ENCODE peak calls at places on chromosomes 3 and 15, in four cellular contexts. Q is IMR-90; R is CD4-positive, CD25-positive, alpha-beta regulatory T cell; U is choroid plexus epithelial cell. I is an unnamed sample.

GRCh38 chr15:62807539-62808130 is 234.9 kb upstream of the TPM1 start:
- DNase-seq in Q (no peak), U (no peak), R (no peak), I (no peak)

GRCh38 chr3:32791833-32792232 is 26.0 kb upstream of the TRIM71 start:
- DNase-seq in Q (no peak), R (no peak), U (no peak), I (no peak)

GRCh38 chr3:143559291-143559690 is 289.0 kb downstream of the SLC9A9 start:
- DNase-seq in U (no peak), Q (no peak), R (no peak), I (no peak)

GRCh38 chr3:13878711-13879101 is 1.2 kb downstream of the WNT7A start:
- DNase-seq in Q (no peak), U (no peak), R (no peak), I (no peak)

GRCh38 chr3:107604057-107604802 is 81.5 kb downstream of the BBX start:
- DNase-seq in R (no peak), Q (peak; percentile 70), U (peak; percentile 37), I (no peak)

GRCh38 chr3:99319961-99320360 is 318.4 kb upstream of the COL8A1 start:
- DNase-seq in Q (peak; percentile 94), U (peak; percentile 84), R (no peak), I (no peak)

GRCh38 chr3:120172070-120172469 is 77.8 kb upstream of the GSK3B start:
- DNase-seq in U (peak; percentile 48), Q (peak; percentile 79), R (no peak), I (no peak)

GRCh38 chr3:36991923-36992805 is 767 bp downstream of the EPM2AIP1 start:
- DNase-seq in Q (peak; percentile 74), U (peak; percentile 78), R (no peak), I (no peak)

GRCh38 chr3:123540285-123540684 is 44.6 kb downstream of the HACD2 start:
- DNase-seq in U (no peak), R (no peak), Q (peak; percentile 29), I (no peak)

GRCh38 chr3:103308921-103309320 is 874.1 kb downstream of the ZPLD1 start:
- DNase-seq in Q (no peak), R (no peak), U (no peak), I (no peak)

GRCh38 chr3:150249776-150250175 is 158.3 kb upstream of the TSC22D2 start:
- DNase-seq in U (no peak), Q (no peak), R (no peak), I (no peak)

GRCh38 chr3:162704238-162704637 is 1207.6 kb downstream of the OTOL1 start:
- DNase-seq in R (no peak), Q (no peak), U (no peak), I (no peak)

GRCh38 chr3:70049761-70050160 is 50.2 kb downstream of the SAMMSON start:
- DNase-seq in U (peak; percentile 64), Q (peak; percentile 11), R (no peak), I (no peak)

GRCh38 chr3:61358364-61358763 is 107.1 kb upstream of the FHIT start:
- DNase-seq in U (peak; percentile 1), R (no peak), Q (no peak), I (no peak)

GRCh38 chr15:58934521-58934920 is 1.0 kb upstream of the SLTM start:
- DNase-seq in U (peak; percentile 19), R (no peak), Q (no peak), I (no peak)

GRCh38 chr3:20256144-20256543 is 70.1 kb upstream of the SGO1 start:
- DNase-seq in Q (no peak), R (no peak), U (no peak), I (no peak)

GRCh38 chr3:183210862-183211341 is 42.2 kb upstream of the B3GNT5 start:
- DNase-seq in U (no peak), Q (no peak), R (no peak), I (no peak)

GRCh38 chr3:138113309-138113708 is 2.1 kb downstream of the DZIP1L start:
- DNase-seq in R (no peak), Q (no peak), U (peak; percentile 19), I (no peak)

GRCh38 chr3:24628523-24629258 is 134.0 kb upstream of the THRB start:
- DNase-seq in R (no peak), U (peak; percentile 7), Q (no peak), I (no peak)

GRCh38 chr3:138284957-138285477 is 44.6 kb downstream of the NME9 start:
- DNase-seq in Q (no peak), U (no peak), R (no peak), I (no peak)

GRCh38 chr3:43231276-43232000 is 54.9 kb upstream of the SNRK start:
- DNase-seq in Q (peak; percentile 46), U (peak; percentile 77), R (no peak), I (no peak)

GRCh38 chr3:172749201-172749965 is 1.1 kb upstream of the ECT2 start:
- DNase-seq in U (peak; percentile 82), Q (peak; percentile 96), R (no peak), I (no peak)

GRCh38 chr15:52527898-52528464 is 699 bp downstream of the MYO5A start:
- DNase-seq in R (peak; percentile 32), Q (peak; percentile 33), U (peak; percentile 25), I (no peak)

GRCh38 chr15:76065267-76065666 is 5.5 kb downstream of the TMEM266 start:
- DNase-seq in U (no peak), R (no peak), Q (no peak), I (peak; percentile 71)

GRCh38 chr3:30970183-30970582 is 75.7 kb upstream of the GADL1 start:
- DNase-seq in Q (no peak), R (peak; percentile 2), U (peak; percentile 11), I (peak; percentile 48)

GRCh38 chr15:60972301-60972700 is 256.8 kb downstream of the RORA start:
- DNase-seq in Q (peak; percentile 99), U (peak; percentile 93), R (no peak), I (no peak)

GRCh38 chr3:113516115-113516505 is 1.2 kb upstream of the SPICE1 start:
- DNase-seq in U (peak; percentile 26), R (peak; percentile 9), Q (no peak), I (no peak)

GRCh38 chr15:83061680-83062079 is 5.4 kb downstream of the BTBD1 start:
- DNase-seq in Q (peak; percentile 62), U (peak; percentile 15), R (no peak), I (no peak)

GRCh38 chr15:68154923-68155559 is 50.1 kb downstream of the CALML4 start:
- DNase-seq in R (peak; percentile 22), U (peak; percentile 86), Q (peak; percentile 70), I (peak; percentile 34)

DNA sequence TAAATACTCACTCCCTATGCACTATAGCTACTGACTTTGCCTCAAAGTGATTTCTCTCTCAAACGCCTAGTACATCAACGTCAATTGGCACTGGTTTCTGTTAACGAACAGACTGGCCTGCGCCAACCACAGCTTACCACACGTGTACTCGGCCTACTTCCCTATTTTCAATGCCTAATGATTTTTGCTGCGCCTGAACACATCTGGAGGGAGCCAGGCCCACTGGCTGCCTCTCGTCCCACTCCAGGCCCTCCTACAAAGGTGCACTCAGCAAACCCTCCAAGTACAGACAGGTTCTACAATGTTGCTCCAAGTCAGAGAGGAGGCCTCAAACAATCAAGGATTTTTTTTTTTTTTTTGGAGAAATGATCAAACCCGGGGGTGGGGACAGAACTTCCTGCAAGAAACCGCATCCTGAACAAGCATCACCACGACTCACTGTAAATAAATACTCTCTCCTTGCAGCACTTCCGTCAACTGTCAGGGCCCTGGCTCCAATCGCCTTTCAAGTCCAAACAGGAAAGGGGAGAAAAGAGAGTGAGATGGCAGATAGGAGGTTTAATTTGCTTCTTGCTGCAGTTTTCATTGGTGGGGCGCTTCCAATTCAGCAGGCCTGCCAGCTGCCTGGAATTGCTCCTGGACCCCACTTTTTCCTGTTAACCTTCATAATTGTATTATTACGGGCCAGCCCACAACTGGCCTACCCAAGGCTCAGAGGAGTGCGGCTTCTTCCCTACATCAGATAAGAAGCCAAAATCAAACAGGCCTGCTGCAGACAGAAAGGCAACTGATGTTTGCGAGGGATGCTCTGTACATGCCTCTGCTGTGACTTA is 139.3 kb downstream of the FOXP1 start:
- DNase-seq in U (peak; percentile 81), R (peak; percentile 89), Q (peak; percentile 90), I (peak; percentile 99)
- H3K4me3 ChIP-seq in U (no peak overlapping the region), R (peak overlapping the region; percentile 49), Q (no peak overlapping the region), I (peak overlapping the region; percentile 39)

GRCh38 chr3:111867889-111868426 is 8.9 kb downstream of the PHLDB2 start:
- DNase-seq in Q (no peak), U (no peak), R (no peak), I (no peak)

GRCh38 chr3:111862974-111863373 is 3.9 kb downstream of the PHLDB2 start:
- DNase-seq in U (no peak), R (no peak), Q (no peak), I (no peak)

GRCh38 chr3:111863942-111864341 is 4.9 kb downstream of the PHLDB2 start:
- DNase-seq in Q (peak; percentile 16), U (no peak), R (no peak), I (no peak)

GRCh38 chr3:111862415-111862814 is 3.4 kb downstream of the PHLDB2 start:
- DNase-seq in Q (no peak), R (no peak), U (no peak), I (no peak)

DNA sequence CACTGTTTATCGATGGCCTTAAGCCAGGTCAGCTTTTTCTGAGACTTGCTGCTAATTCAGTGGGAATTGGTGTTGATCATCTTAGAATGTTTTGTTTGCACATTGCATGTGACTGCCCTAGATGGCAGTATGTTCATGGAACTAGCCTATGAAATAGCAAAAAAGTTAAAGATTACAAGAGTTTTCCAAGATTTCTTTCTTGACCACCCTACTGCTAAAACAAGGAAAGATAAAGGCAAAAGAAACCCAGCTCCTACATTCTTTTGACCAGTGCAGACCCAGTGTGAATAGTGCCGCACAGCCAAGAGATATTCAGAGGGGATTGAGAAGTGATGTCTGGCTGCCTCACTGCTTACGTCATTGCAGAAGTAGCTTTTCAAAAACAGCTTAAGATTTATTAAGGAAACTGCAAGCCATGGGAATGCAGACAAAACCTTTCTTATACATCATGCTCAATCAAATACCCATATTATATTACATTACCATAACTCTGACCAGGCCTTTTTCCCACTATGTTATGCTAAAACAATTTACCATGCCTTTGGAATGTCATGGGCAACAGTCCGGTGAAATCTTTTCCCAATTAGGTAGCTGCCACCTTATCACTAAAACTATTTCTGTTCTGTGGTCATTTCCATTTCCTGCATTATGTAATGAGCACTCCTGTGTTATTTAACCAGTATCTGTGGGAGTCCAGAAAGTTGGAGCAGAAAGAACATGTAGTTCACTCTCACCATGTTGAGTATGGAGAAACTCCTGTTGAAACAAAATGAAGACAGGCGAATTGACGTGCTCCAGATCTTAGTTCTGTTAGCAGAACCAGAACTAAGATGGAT is 6.0 kb downstream of the PHLDB2 start:
- DNase-seq in R (no peak), U (peak; percentile 90), Q (peak; percentile 94), I (no peak)
- H3K4me3 ChIP-seq in R (no peak overlapping the region), U (no peak overlapping the region), Q (no peak overlapping the region), I (no peak overlapping the region)

DNA sequence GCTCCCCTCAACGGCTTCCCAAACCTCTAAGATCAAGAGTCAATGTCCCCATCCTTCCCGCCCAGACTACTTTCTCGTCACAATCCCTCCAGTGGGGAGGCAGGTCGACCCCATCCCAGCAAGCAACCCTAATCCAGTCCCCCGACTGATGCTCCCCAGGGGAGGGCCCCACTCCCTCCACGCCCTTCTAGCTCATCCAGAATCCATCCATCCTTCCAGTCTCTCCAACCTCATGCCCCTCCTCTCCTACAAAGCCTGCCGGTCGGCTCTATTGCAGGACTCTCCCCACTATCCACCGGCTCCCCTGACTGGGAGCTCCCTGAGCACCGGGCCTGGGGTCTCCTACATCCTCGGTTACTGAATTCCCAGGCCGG is 1.3 kb downstream of the ADAMTS7 start:
- DNase-seq in R (no peak), U (no peak), Q (no peak), I (no peak)
- H3K4me3 ChIP-seq in R (no peak overlapping the region), U (peak overlapping the region; percentile 65), Q (peak overlapping the region; percentile 96), I (no peak overlapping the region)

DNA sequence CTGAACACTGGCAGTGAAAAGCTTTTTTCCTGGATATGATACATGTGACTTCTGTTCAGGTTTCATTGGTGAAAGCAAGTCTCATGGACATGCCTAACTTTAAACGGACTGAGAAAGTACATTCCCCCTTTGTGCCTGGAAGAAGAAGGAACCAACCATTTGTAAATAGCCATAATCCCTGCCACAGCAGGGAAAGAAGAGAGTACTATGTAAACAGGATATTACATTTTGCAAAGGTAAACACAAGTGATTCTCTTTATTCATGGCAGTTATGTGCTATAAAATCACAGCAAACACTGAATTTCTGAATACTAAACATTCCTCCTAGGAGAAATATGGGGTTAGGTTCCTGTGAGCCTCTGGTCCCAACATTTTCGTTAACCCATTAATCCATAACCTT is 46.8 kb downstream of the PRICKLE2 start:
- DNase-seq in R (no peak), Q (no peak), U (no peak), I (no peak)
- H3K4me3 ChIP-seq in R (no peak overlapping the region), Q (no peak overlapping the region), U (no peak overlapping the region), I (no peak overlapping the region)